ENCODE peak calls at places on chromosomes 1 and 21, in six cellular contexts. One of them, this sample, is unnamed.

GRCh38 chr1:152622803-152623202 is at the start of gene LCE3A:
- DNase-seq in activated CD4-positive, CD25-positive, alpha-beta regulatory T cell treated with anti-CD3 and anti-CD28 coated beads, Interleukin-2, amount 50 U/mL, for 72 hours: no peak
- DNase-seq in posterior cingulate gyrus: no peak
- DNase-seq in KBM-7: peak; percentile 18
- DNase-seq in fibroblast of lung: no peak
- DNase-seq in HFFc6: no peak
- DNase-seq in this sample: no peak

GRCh38 chr1:37691497-37692077 is 729 bp upstream of the CDCA8 start:
- DNase-seq in fibroblast of lung: peak; percentile 31
- DNase-seq in KBM-7: peak; percentile 38
- DNase-seq in activated CD4-positive, CD25-positive, alpha-beta regulatory T cell treated with anti-CD3 and anti-CD28 coated beads, Interleukin-2, amount 50 U/mL, for 72 hours: peak; percentile 45
- DNase-seq in posterior cingulate gyrus: no peak
- DNase-seq in HFFc6: peak; percentile 49
- DNase-seq in this sample: no peak

GRCh38 chr1:99766378-99766800 is at the start of gene FRRS1:
- DNase-seq in KBM-7: peak; percentile 92
- DNase-seq in activated CD4-positive, CD25-positive, alpha-beta regulatory T cell treated with anti-CD3 and anti-CD28 coated beads, Interleukin-2, amount 50 U/mL, for 72 hours: peak; percentile 32
- DNase-seq in HFFc6: peak; percentile 8
- DNase-seq in posterior cingulate gyrus: no peak
- DNase-seq in fibroblast of lung: peak; percentile 77
- DNase-seq in this sample: peak; percentile 50

GRCh38 chr1:41918450-41919043 is at the start of gene HIVEP3:
- DNase-seq in activated CD4-positive, CD25-positive, alpha-beta regulatory T cell treated with anti-CD3 and anti-CD28 coated beads, Interleukin-2, amount 50 U/mL, for 72 hours: no peak
- DNase-seq in HFFc6: peak; percentile 36
- DNase-seq in fibroblast of lung: peak; percentile 42
- DNase-seq in posterior cingulate gyrus: peak; percentile 36
- DNase-seq in KBM-7: peak; percentile 23
- DNase-seq in this sample: no peak

GRCh38 chr1:5769146-5769545 is 223.1 kb downstream of the NPHP4 start:
- DNase-seq in HFFc6: no peak
- DNase-seq in fibroblast of lung: no peak
- DNase-seq in posterior cingulate gyrus: no peak
- DNase-seq in activated CD4-positive, CD25-positive, alpha-beta regulatory T cell treated with anti-CD3 and anti-CD28 coated beads, Interleukin-2, amount 50 U/mL, for 72 hours: no peak
- DNase-seq in KBM-7: no peak
- DNase-seq in this sample: no peak

GRCh38 chr21:36563301-36563926 is 83.5 kb upstream of the CLDN14 start:
- DNase-seq in HFFc6: no peak
- DNase-seq in fibroblast of lung: no peak
- DNase-seq in posterior cingulate gyrus: no peak
- DNase-seq in KBM-7: no peak
- DNase-seq in activated CD4-positive, CD25-positive, alpha-beta regulatory T cell treated with anti-CD3 and anti-CD28 coated beads, Interleukin-2, amount 50 U/mL, for 72 hours: no peak
- DNase-seq in this sample: no peak

GRCh38 chr1:26666855-26667254 is 29.0 kb upstream of the ARID1A start:
- DNase-seq in fibroblast of lung: peak; percentile 39
- DNase-seq in activated CD4-positive, CD25-positive, alpha-beta regulatory T cell treated with anti-CD3 and anti-CD28 coated beads, Interleukin-2, amount 50 U/mL, for 72 hours: no peak
- DNase-seq in posterior cingulate gyrus: no peak
- DNase-seq in KBM-7: no peak
- DNase-seq in HFFc6: no peak
- DNase-seq in this sample: no peak

GRCh38 chr21:34887729-34888568 is 161.2 kb downstream of the RUNX1 start:
- DNase-seq in posterior cingulate gyrus: peak; percentile 19
- DNase-seq in fibroblast of lung: peak; percentile 94
- DNase-seq in KBM-7: peak; percentile 86
- DNase-seq in activated CD4-positive, CD25-positive, alpha-beta regulatory T cell treated with anti-CD3 and anti-CD28 coated beads, Interleukin-2, amount 50 U/mL, for 72 hours: peak; percentile 87
- DNase-seq in HFFc6: peak; percentile 97
- DNase-seq in this sample: peak; percentile 73

GRCh38 chr1:174013864-174014418 is 8.2 kb downstream of the RC3H1 start:
- DNase-seq in HFFc6: no peak
- DNase-seq in fibroblast of lung: no peak
- DNase-seq in KBM-7: no peak
- DNase-seq in activated CD4-positive, CD25-positive, alpha-beta regulatory T cell treated with anti-CD3 and anti-CD28 coated beads, Interleukin-2, amount 50 U/mL, for 72 hours: no peak
- DNase-seq in posterior cingulate gyrus: no peak
- DNase-seq in this sample: no peak

GRCh38 chr1:40042337-40042736 is 1.8 kb downstream of the CAP1 start:
- DNase-seq in KBM-7: no peak
- DNase-seq in fibroblast of lung: no peak
- DNase-seq in activated CD4-positive, CD25-positive, alpha-beta regulatory T cell treated with anti-CD3 and anti-CD28 coated beads, Interleukin-2, amount 50 U/mL, for 72 hours: no peak
- DNase-seq in posterior cingulate gyrus: no peak
- DNase-seq in HFFc6: no peak
- DNase-seq in this sample: no peak

GRCh38 chr1:226135709-226136108 is 50.8 kb downstream of the ACBD3 start:
- DNase-seq in activated CD4-positive, CD25-positive, alpha-beta regulatory T cell treated with anti-CD3 and anti-CD28 coated beads, Interleukin-2, amount 50 U/mL, for 72 hours: no peak
- DNase-seq in posterior cingulate gyrus: no peak
- DNase-seq in KBM-7: no peak
- DNase-seq in HFFc6: no peak
- DNase-seq in fibroblast of lung: no peak
- DNase-seq in this sample: no peak

GRCh38 chr1:109904105-109904817 is 6.4 kb upstream of the CSF1 start:
- DNase-seq in KBM-7: no peak
- DNase-seq in activated CD4-positive, CD25-positive, alpha-beta regulatory T cell treated with anti-CD3 and anti-CD28 coated beads, Interleukin-2, amount 50 U/mL, for 72 hours: no peak
- DNase-seq in posterior cingulate gyrus: peak; percentile 77
- DNase-seq in HFFc6: no peak
- DNase-seq in fibroblast of lung: no peak
- DNase-seq in this sample: no peak

GRCh38 chr1:112688781-112689193 is 14.3 kb downstream of the MOV10 start:
- DNase-seq in activated CD4-positive, CD25-positive, alpha-beta regulatory T cell treated with anti-CD3 and anti-CD28 coated beads, Interleukin-2, amount 50 U/mL, for 72 hours: no peak
- DNase-seq in KBM-7: no peak
- DNase-seq in HFFc6: no peak
- DNase-seq in fibroblast of lung: no peak
- DNase-seq in posterior cingulate gyrus: no peak
- DNase-seq in this sample: no peak

GRCh38 chr21:14566889-14567288 is 20.8 kb upstream of the SAMSN1 start:
- DNase-seq in posterior cingulate gyrus: no peak
- DNase-seq in fibroblast of lung: no peak
- DNase-seq in HFFc6: no peak
- DNase-seq in KBM-7: no peak
- DNase-seq in activated CD4-positive, CD25-positive, alpha-beta regulatory T cell treated with anti-CD3 and anti-CD28 coated beads, Interleukin-2, amount 50 U/mL, for 72 hours: no peak
- DNase-seq in this sample: no peak

GRCh38 chr21:45537111-45537745 is 5.0 kb downstream of the SLC19A1 start:
- DNase-seq in fibroblast of lung: no peak
- DNase-seq in posterior cingulate gyrus: peak; percentile 14
- DNase-seq in HFFc6: no peak
- DNase-seq in KBM-7: no peak
- DNase-seq in activated CD4-positive, CD25-positive, alpha-beta regulatory T cell treated with anti-CD3 and anti-CD28 coated beads, Interleukin-2, amount 50 U/mL, for 72 hours: peak; percentile 29
- DNase-seq in this sample: no peak

GRCh38 chr1:81804320-81804719 is 3.6 kb downstream of the ADGRL2 start:
- DNase-seq in HFFc6: no peak
- DNase-seq in activated CD4-positive, CD25-positive, alpha-beta regulatory T cell treated with anti-CD3 and anti-CD28 coated beads, Interleukin-2, amount 50 U/mL, for 72 hours: no peak
- DNase-seq in posterior cingulate gyrus: no peak
- DNase-seq in fibroblast of lung: no peak
- DNase-seq in KBM-7: no peak
- DNase-seq in this sample: no peak

GRCh38 chr1:115440733-115441132 is 102.7 kb upstream of the NGF start:
- DNase-seq in fibroblast of lung: no peak
- DNase-seq in HFFc6: peak; percentile 11
- DNase-seq in KBM-7: no peak
- DNase-seq in activated CD4-positive, CD25-positive, alpha-beta regulatory T cell treated with anti-CD3 and anti-CD28 coated beads, Interleukin-2, amount 50 U/mL, for 72 hours: no peak
- DNase-seq in posterior cingulate gyrus: no peak
- DNase-seq in this sample: no peak

GRCh38 chr1:245855846-245856730 is 651.0 kb downstream of the SMYD3 start:
- DNase-seq in KBM-7: no peak
- DNase-seq in HFFc6: no peak
- DNase-seq in fibroblast of lung: no peak
- DNase-seq in posterior cingulate gyrus: no peak
- DNase-seq in activated CD4-positive, CD25-positive, alpha-beta regulatory T cell treated with anti-CD3 and anti-CD28 coated beads, Interleukin-2, amount 50 U/mL, for 72 hours: no peak
- DNase-seq in this sample: no peak

GRCh38 chr1:45730075-45730779 is 20.2 kb downstream of the IPP start:
- DNase-seq in fibroblast of lung: no peak
- DNase-seq in posterior cingulate gyrus: no peak
- DNase-seq in activated CD4-positive, CD25-positive, alpha-beta regulatory T cell treated with anti-CD3 and anti-CD28 coated beads, Interleukin-2, amount 50 U/mL, for 72 hours: no peak
- DNase-seq in HFFc6: no peak
- DNase-seq in KBM-7: peak; percentile 9
- DNase-seq in this sample: no peak

GRCh38 chr1:14788065-14788464 is 189.6 kb downstream of the KAZN start:
- DNase-seq in fibroblast of lung: no peak
- DNase-seq in activated CD4-positive, CD25-positive, alpha-beta regulatory T cell treated with anti-CD3 and anti-CD28 coated beads, Interleukin-2, amount 50 U/mL, for 72 hours: no peak
- DNase-seq in HFFc6: no peak
- DNase-seq in posterior cingulate gyrus: no peak
- DNase-seq in KBM-7: no peak
- DNase-seq in this sample: no peak